ENCODE peak calls at places on chromosome 1, in five cellular contexts. W, B, Y, D and K are unnamed samples.

GRCh38 chr1:88897070-88897730 is 5.8 kb upstream of the GTF2B start:
- DNase-seq in B (no peak), Y (no peak), D (no peak), W (no peak), K (no peak)

GRCh38 chr1:214331827-214332423 is 51.0 kb downstream of the SMYD2 start:
- DNase-seq in D (peak; percentile 86), Y (peak; percentile 68), B (no peak), W (peak; percentile 70), K (no peak)

GRCh38 chr1:209607102-209607794 is 23.7 kb downstream of the CAMK1G start:
- DNase-seq in B (no peak), W (no peak), Y (peak; percentile 25), D (no peak), K (no peak)

GRCh38 chr1:37305841-37306240 is 168.5 kb upstream of the ZC3H12A start:
- DNase-seq in Y (no peak), D (no peak), W (no peak), B (no peak), K (no peak)

GRCh38 chr1:147726161-147726560 is 34.2 kb downstream of the GJA5 start:
- DNase-seq in W (no peak), D (no peak), Y (no peak), B (no peak), K (no peak)

GRCh38 chr1:150012611-150013010 is 2.1 kb upstream of the OTUD7B start:
- DNase-seq in W (no peak), Y (no peak), D (no peak), B (no peak), K (no peak)

GRCh38 chr1:222786107-222786506 is 28.7 kb upstream of the DISP1 start:
- DNase-seq in D (no peak), B (no peak), Y (no peak), W (no peak), K (peak; percentile 26)

GRCh38 chr1:28329395-28330153 is 734 bp downstream of the MED18 start:
- DNase-seq in Y (no peak), W (peak; percentile 58), B (peak; percentile 73), D (no peak), K (peak; percentile 3)

GRCh38 chr1:222073307-222073995 is 331.6 kb upstream of the DUSP10 start:
- DNase-seq in D (no peak), W (no peak), Y (peak; percentile 21), B (no peak), K (no peak)

GRCh38 chr1:173117108-173117633 is 66.4 kb upstream of the TNFSF18 start:
- DNase-seq in Y (no peak), D (no peak), B (no peak), W (no peak), K (no peak)

GRCh38 chr1:175146535-175147213 is 45.9 kb downstream of the KIAA0040 start:
- DNase-seq in W (peak; percentile 90), D (peak; percentile 88), B (peak; percentile 81), Y (peak; percentile 62), K (peak; percentile 62)

GRCh38 chr1:56390540-56390867 is 188.9 kb downstream of the PLPP3 start:
- DNase-seq in Y (no peak), B (no peak), W (no peak), D (no peak), K (no peak)